ENCODE peak calls at places on chromosomes 13 and 19, in nine cellular contexts. G, N, Z, O, T, Y, F, K and X are unnamed samples.

GRCh38 chr13:97302611-97303010 is 80.5 kb downstream of the MBNL2 start:
- DNase-seq in G (no peak), Z (no peak), Y (no peak), N (no peak), T (no peak), F (no peak), O (no peak), K (no peak), X (no peak)

GRCh38 chr19:7965921-7966665 is 22.6 kb upstream of the TIMM44 start:
- DNase-seq in Y (no peak), F (no peak), G (no peak), K (no peak), T (no peak), N (no peak), Z (no peak), O (no peak), X (no peak)

GRCh38 chr13:111281751-111282311 is 38.6 kb upstream of the TEX29 start:
- DNase-seq in N (peak), Y (no peak), O (peak), K (no peak), T (no peak), Z (peak), F (peak), G (peak), X (peak)

GRCh38 chr19:14315433-14315832 is 65.8 kb upstream of the ADGRE5 start:
- DNase-seq in F (no peak), O (no peak), T (no peak), Z (no peak), N (no peak), K (no peak), Y (no peak), G (no peak), X (no peak)

GRCh38 chr19:55209430-55210119 is at the start of gene PTPRH:
- DNase-seq in G (no peak), T (peak), Y (no peak), K (no peak), F (peak), N (no peak), O (no peak), Z (no peak), X (no peak)

GRCh38 chr13:43785166-43785680 is 1.5 kb downstream of the ENOX1 start:
- DNase-seq in T (no peak), Z (peak), N (peak), K (no peak), Y (peak), O (no peak), G (no peak), F (no peak), X (no peak)

GRCh38 chr19:29680447-29680846 is 15.2 kb downstream of the PLEKHF1 start:
- DNase-seq in Z (no peak), Y (no peak), K (no peak), O (no peak), N (no peak), G (no peak), T (peak), F (no peak), X (no peak)

GRCh38 chr13:88086577-88086976 is 415.4 kb downstream of the SLITRK5 start:
- DNase-seq in F (peak), G (no peak), Y (no peak), N (peak), T (no peak), O (peak), K (no peak), Z (no peak), X (no peak)

GRCh38 chr13:38537026-38537425 is 149.9 kb upstream of the FREM2 start:
- DNase-seq in Z (no peak), Y (no peak), K (no peak), T (no peak), O (no peak), G (no peak), F (no peak), N (no peak), X (no peak)

GRCh38 chr13:114334305-114335053 is 20.2 kb downstream of the CHAMP1 start:
- DNase-seq in Y (no peak), T (no peak), N (no peak), G (no peak), Z (no peak), F (no peak), O (no peak), K (no peak), X (no peak)

GRCh38 chr19:50858896-50859295 is 4.2 kb downstream of the KLK3 start:
- DNase-seq in K (no peak), T (no peak), Y (peak), N (no peak), O (no peak), G (no peak), F (no peak), Z (no peak), X (no peak)

GRCh38 chr19:12628040-12629022 is 17.6 kb downstream of the ZNF791 start:
- DNase-seq in T (no peak), Y (peak), Z (no peak), O (no peak), G (peak), N (peak), K (no peak), F (peak), X (peak)

GRCh38 chr19:15427991-15428471 is 9.2 kb upstream of the AKAP8L start:
- DNase-seq in G (no peak), N (no peak), K (no peak), Y (no peak), O (no peak), F (no peak), Z (no peak), T (no peak), X (no peak)

GRCh38 chr19:29366757-29367156 is 153.8 kb upstream of the UQCRFS1 start:
- DNase-seq in Z (no peak), G (no peak), N (no peak), K (no peak), O (no peak), F (no peak), Y (no peak), T (no peak), X (no peak)

GRCh38 chr19:57583104-57583520 is 833 bp upstream of the ZIK1 start:
- DNase-seq in O (no peak), Z (no peak), N (no peak), K (no peak), T (no peak), F (no peak), G (no peak), Y (no peak), X (no peak)

GRCh38 chr13:83221813-83222241 is 660.4 kb downstream of the SLITRK1 start:
- DNase-seq in F (peak), G (peak), O (peak), Z (peak), K (no peak), N (peak), Y (no peak), T (no peak), X (peak)

GRCh38 chr13:76378767-76379166 is 507.4 kb downstream of the KCTD12 start:
- DNase-seq in O (no peak), G (no peak), K (no peak), T (no peak), N (no peak), Z (no peak), Y (no peak), F (no peak), X (no peak)

GRCh38 chr19:17052439-17052838 is 22.8 kb downstream of the HAUS8 start:
- DNase-seq in O (peak), T (peak), F (peak), K (peak), Y (peak), N (peak), Z (peak), G (peak), X (peak)

GRCh38 chr13:75963318-75963717 is 327.2 kb downstream of the LMO7 start:
- DNase-seq in Y (peak), Z (no peak), K (no peak), F (peak), T (no peak), O (peak), G (peak), N (no peak), X (no peak)

GRCh38 chr19:42150353-42150752 is 18.1 kb upstream of the POU2F2 start:
- DNase-seq in F (no peak), N (no peak), O (no peak), K (no peak), T (no peak), G (no peak), Z (no peak), Y (no peak), X (no peak)

GRCh38 chr13:25378528-25378927 is 6.8 kb downstream of the ATP8A2 start:
- DNase-seq in T (no peak), Z (no peak), F (no peak), N (no peak), K (no peak), Y (no peak), G (no peak), O (no peak), X (no peak)

GRCh38 chr13:51674276-51674675 is 90.0 kb downstream of the WDFY2 start:
- DNase-seq in T (peak), G (no peak), Y (peak), N (no peak), O (no peak), Z (no peak), F (no peak), K (peak), X (no peak)

GRCh38 chr19:30227071-30227621 is 145.0 kb upstream of the ZNF536 start:
- DNase-seq in K (peak), O (no peak), G (no peak), Y (peak), F (no peak), N (no peak), Z (no peak), T (no peak), X (peak)

GRCh38 chr19:47675859-47676258 is 37.4 kb upstream of the EHD2 start:
- DNase-seq in N (no peak), Y (no peak), O (no peak), T (no peak), F (no peak), Z (no peak), G (no peak), K (no peak), X (no peak)

GRCh38 chr13:76685938-76686337 is 200.3 kb downstream of the KCTD12 start:
- DNase-seq in K (no peak), T (no peak), Y (peak), Z (no peak), O (no peak), N (no peak), G (no peak), F (no peak), X (no peak)

GRCh38 chr13:24982333-24982999 is 113.5 kb upstream of the PABPC3 start:
- DNase-seq in Y (no peak), Z (no peak), F (no peak), O (no peak), K (no peak), T (no peak), N (no peak), G (no peak), X (no peak)

GRCh38 chr19:58395220-58395978 is at the start of gene RNF225:
- DNase-seq in G (no peak), T (no peak), N (no peak), Z (no peak), O (no peak), K (peak), F (no peak), Y (peak), X (no peak)

GRCh38 chr19:51094696-51095279 is 12.1 kb upstream of the KLK14 start:
- DNase-seq in G (peak), K (peak), F (no peak), O (no peak), Z (no peak), T (peak), N (no peak), Y (peak), X (peak)

DNA sequence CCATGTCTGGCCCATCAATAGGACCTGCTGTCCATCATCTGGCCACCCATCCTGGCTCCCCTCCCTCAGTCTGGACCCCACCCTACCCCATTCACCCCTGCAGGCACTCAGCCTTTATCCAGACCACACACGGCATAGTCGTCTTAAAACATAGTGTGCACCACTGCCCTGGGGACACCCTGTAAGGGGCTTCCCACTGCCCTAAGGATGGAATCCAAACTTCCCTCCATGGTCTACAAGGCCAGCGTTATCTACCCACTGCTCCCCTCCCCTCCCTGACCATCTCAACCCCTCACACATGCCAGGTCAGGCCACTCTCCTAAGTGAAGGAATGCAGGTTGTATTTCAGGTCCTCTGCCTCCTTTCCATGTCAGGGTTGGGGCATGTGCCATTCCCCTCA is 352.7 kb upstream of the ZNF507 start:
- DNase-seq in N (no peak), Y (no peak), O (no peak), K (no peak), G (no peak), F (no peak), T (no peak), Z (no peak), X (no peak)
- H3K4me3 ChIP-seq in N (no peak), Y (no peak), O (no peak), K (no peak), G (no peak), F (no peak), T (no peak), Z (no peak), X (no peak)

GRCh38 chr19:1070931-1071791 is 4.2 kb downstream of the ARHGAP45 start:
- DNase-seq in K (no peak), F (no peak), O (no peak), N (no peak), Y (peak), Z (no peak), G (no peak), T (no peak), X (no peak)
- TF ChIP-seq CTCF in K (no peak), F (no peak), O (no peak), N (no peak), Y (no peak), Z (no peak), G (no peak), T (no peak), X (no peak)

GRCh38 chr19:2080336-2080988 is 15.7 kb downstream of the MOB3A start:
- DNase-seq in K (no peak), O (no peak), Z (no peak), G (no peak), F (no peak), T (no peak), Y (no peak), N (no peak), X (no peak)

GRCh38 chr19:2079865-2080301 is 16.2 kb downstream of the MOB3A start:
- DNase-seq in T (no peak), N (no peak), Y (no peak), F (no peak), K (no peak), Z (no peak), O (no peak), G (no peak), X (no peak)

GRCh38 chr19:2081873-2082810 is 14.0 kb downstream of the MOB3A start:
- DNase-seq in T (peak), Z (no peak), K (no peak), O (no peak), F (no peak), G (no peak), N (no peak), Y (no peak), X (no peak)

GRCh38 chr19:2084993-2085720 is 11.0 kb downstream of the MOB3A start:
- DNase-seq in T (peak), O (peak), G (peak), K (no peak), Z (no peak), N (no peak), F (no peak), Y (no peak), X (peak)

GRCh38 chr19:2083174-2083854 is 12.8 kb downstream of the MOB3A start:
- DNase-seq in Y (no peak), K (no peak), F (no peak), T (no peak), Z (no peak), O (no peak), G (no peak), N (no peak), X (no peak)
- H3K4me3 ChIP-seq in Y (no peak), K (no peak), F (no peak), T (peak), Z (no peak), O (no peak), G (no peak), N (no peak), X (no peak)

DNA sequence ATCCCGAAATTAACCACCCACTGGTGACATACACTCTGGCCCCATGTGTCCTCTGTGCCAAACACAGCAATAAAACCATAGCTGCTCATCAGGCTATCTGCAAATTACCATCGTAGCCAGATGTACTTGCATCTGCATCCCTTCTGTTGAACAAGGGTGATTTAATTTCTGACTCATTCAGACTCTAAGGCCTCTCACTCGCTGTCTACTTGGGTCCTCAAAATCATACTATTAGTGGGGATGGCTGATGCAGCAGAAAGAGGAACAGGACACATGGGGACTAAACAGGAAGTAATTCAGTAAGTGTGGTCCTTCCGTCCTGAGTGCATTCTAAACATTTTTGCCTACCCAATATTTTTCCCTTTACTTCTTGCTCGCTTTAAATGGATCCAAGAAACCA is 2275.0 kb upstream of the PCDH20 start:
- DNase-seq in G (no peak), N (peak), T (no peak), Z (no peak), K (no peak), F (no peak), Y (no peak), O (no peak), X (no peak)
- TF ChIP-seq CTCF in G (no peak), N (no peak), T (no peak), Z (no peak), K (no peak), F (no peak), Y (no peak), O (no peak), X (no peak)

GRCh38 chr19:39175564-39175963 is 21.2 kb upstream of the NCCRP1 start:
- DNase-seq in G (no peak), O (no peak), T (no peak), Y (no peak), N (no peak), F (no peak), Z (no peak), K (no peak), X (no peak)
- H3K4me3 ChIP-seq in G (no peak), O (no peak), T (no peak), Y (no peak), N (no peak), F (no peak), Z (no peak), K (no peak), X (no peak)

GRCh38 chr13:23378009-23378632 is 55.4 kb downstream of the SACS start:
- DNase-seq in K (no peak), Y (peak), Z (peak), O (peak), G (peak), F (peak), N (peak), T (no peak), X (peak)
- TF ChIP-seq CTCF in K (no peak), Y (no peak), Z (no peak), O (no peak), G (no peak), F (no peak), N (no peak), T (no peak), X (no peak)